ENCODE peak calls at places on chromosome 7, in eight cellular contexts. One of them, this sample, is unnamed.

GRCh38 chr7:151175793-151176311 is 8.4 kb upstream of the GBX1 start:
- DNase-seq in CD8-positive, alpha-beta memory T cell: no peak
- DNase-seq in hepatocyte: no peak
- DNase-seq in fibroblast of pulmonary artery: no peak
- DNase-seq in CD8-positive, alpha-beta T cell: no peak
- DNase-seq in choroid plexus epithelial cell: no peak
- DNase-seq in HFF-Myc: no peak
- DNase-seq in neuronal stem cell: no peak
- DNase-seq in this sample: no peak

GRCh38 chr7:103609778-103610177 is 163.8 kb upstream of the SLC26A5 start:
- DNase-seq in CD8-positive, alpha-beta memory T cell: no peak
- DNase-seq in hepatocyte: no peak
- DNase-seq in fibroblast of pulmonary artery: no peak
- DNase-seq in CD8-positive, alpha-beta T cell: no peak
- DNase-seq in choroid plexus epithelial cell: no peak
- DNase-seq in HFF-Myc: no peak
- DNase-seq in neuronal stem cell: no peak
- DNase-seq in this sample: no peak

GRCh38 chr7:101017099-101017777 is 2.6 kb upstream of the MUC17 start:
- DNase-seq in CD8-positive, alpha-beta memory T cell: peak
- DNase-seq in hepatocyte: peak
- DNase-seq in fibroblast of pulmonary artery: peak
- DNase-seq in CD8-positive, alpha-beta T cell: peak
- DNase-seq in choroid plexus epithelial cell: peak
- DNase-seq in HFF-Myc: peak
- DNase-seq in neuronal stem cell: peak
- DNase-seq in this sample: peak

GRCh38 chr7:47180268-47180826 is 401.6 kb downstream of the TNS3 start:
- DNase-seq in CD8-positive, alpha-beta memory T cell: no peak
- DNase-seq in hepatocyte: peak
- DNase-seq in fibroblast of pulmonary artery: peak
- DNase-seq in CD8-positive, alpha-beta T cell: no peak
- DNase-seq in choroid plexus epithelial cell: peak
- DNase-seq in HFF-Myc: peak
- DNase-seq in neuronal stem cell: peak
- DNase-seq in this sample: peak

GRCh38 chr7:12582362-12582761 is 11.8 kb downstream of the SCIN start:
- DNase-seq in CD8-positive, alpha-beta memory T cell: no peak
- DNase-seq in hepatocyte: no peak
- DNase-seq in fibroblast of pulmonary artery: no peak
- DNase-seq in CD8-positive, alpha-beta T cell: no peak
- DNase-seq in choroid plexus epithelial cell: no peak
- DNase-seq in HFF-Myc: no peak
- DNase-seq in neuronal stem cell: no peak
- DNase-seq in this sample: no peak

GRCh38 chr7:105782391-105783063 is 93.9 kb downstream of the ATXN7L1 start:
- DNase-seq in CD8-positive, alpha-beta memory T cell: no peak
- DNase-seq in hepatocyte: no peak
- DNase-seq in fibroblast of pulmonary artery: peak
- DNase-seq in CD8-positive, alpha-beta T cell: no peak
- DNase-seq in choroid plexus epithelial cell: peak
- DNase-seq in HFF-Myc: peak
- DNase-seq in neuronal stem cell: no peak
- DNase-seq in this sample: no peak

GRCh38 chr7:112572669-112573301 is 92.0 kb downstream of the LSMEM1 start:
- DNase-seq in CD8-positive, alpha-beta memory T cell: no peak
- DNase-seq in hepatocyte: peak
- DNase-seq in fibroblast of pulmonary artery: no peak
- DNase-seq in CD8-positive, alpha-beta T cell: no peak
- DNase-seq in choroid plexus epithelial cell: no peak
- DNase-seq in HFF-Myc: no peak
- DNase-seq in neuronal stem cell: no peak
- DNase-seq in this sample: peak

GRCh38 chr7:18555120-18555519 is 59.6 kb downstream of the HDAC9 start:
- DNase-seq in CD8-positive, alpha-beta memory T cell: no peak
- DNase-seq in hepatocyte: no peak
- DNase-seq in fibroblast of pulmonary artery: peak
- DNase-seq in CD8-positive, alpha-beta T cell: no peak
- DNase-seq in choroid plexus epithelial cell: peak
- DNase-seq in HFF-Myc: no peak
- DNase-seq in neuronal stem cell: no peak
- DNase-seq in this sample: no peak

GRCh38 chr7:7274782-7275181 is 92.4 kb downstream of the C1GALT1 start:
- DNase-seq in CD8-positive, alpha-beta memory T cell: no peak
- DNase-seq in hepatocyte: no peak
- DNase-seq in fibroblast of pulmonary artery: no peak
- DNase-seq in CD8-positive, alpha-beta T cell: no peak
- DNase-seq in choroid plexus epithelial cell: peak
- DNase-seq in HFF-Myc: no peak
- DNase-seq in neuronal stem cell: no peak
- DNase-seq in this sample: no peak

GRCh38 chr7:38154274-38154673 is 23.8 kb upstream of the STARD3NL start:
- DNase-seq in CD8-positive, alpha-beta memory T cell: no peak
- DNase-seq in hepatocyte: no peak
- DNase-seq in fibroblast of pulmonary artery: no peak
- DNase-seq in CD8-positive, alpha-beta T cell: no peak
- DNase-seq in choroid plexus epithelial cell: no peak
- DNase-seq in HFF-Myc: no peak
- DNase-seq in neuronal stem cell: no peak
- DNase-seq in this sample: no peak
- H3K4me3 ChIP-seq in CD8-positive, alpha-beta memory T cell: no peak
- H3K4me3 ChIP-seq in hepatocyte: no peak
- H3K4me3 ChIP-seq in fibroblast of pulmonary artery: no peak
- H3K4me3 ChIP-seq in CD8-positive, alpha-beta T cell: no peak
- H3K4me3 ChIP-seq in choroid plexus epithelial cell: no peak
- H3K4me3 ChIP-seq in HFF-Myc: no peak
- H3K4me3 ChIP-seq in neuronal stem cell: no peak
- H3K4me3 ChIP-seq in this sample: no peak

GRCh38 chr7:78179211-78179610 is 380.6 kb downstream of the PHTF2 start:
- DNase-seq in CD8-positive, alpha-beta memory T cell: no peak
- DNase-seq in hepatocyte: no peak
- DNase-seq in fibroblast of pulmonary artery: no peak
- DNase-seq in CD8-positive, alpha-beta T cell: no peak
- DNase-seq in choroid plexus epithelial cell: no peak
- DNase-seq in HFF-Myc: no peak
- DNase-seq in neuronal stem cell: no peak
- DNase-seq in this sample: no peak
- H3K4me3 ChIP-seq in CD8-positive, alpha-beta memory T cell: no peak
- H3K4me3 ChIP-seq in hepatocyte: no peak
- H3K4me3 ChIP-seq in fibroblast of pulmonary artery: no peak
- H3K4me3 ChIP-seq in CD8-positive, alpha-beta T cell: no peak
- H3K4me3 ChIP-seq in choroid plexus epithelial cell: no peak
- H3K4me3 ChIP-seq in HFF-Myc: no peak
- H3K4me3 ChIP-seq in neuronal stem cell: no peak
- H3K4me3 ChIP-seq in this sample: no peak

GRCh38 chr7:44881610-44882009 is 3.7 kb downstream of the PURB start:
- DNase-seq in CD8-positive, alpha-beta memory T cell: no peak
- DNase-seq in hepatocyte: no peak
- DNase-seq in fibroblast of pulmonary artery: peak
- DNase-seq in CD8-positive, alpha-beta T cell: no peak
- DNase-seq in choroid plexus epithelial cell: peak
- DNase-seq in HFF-Myc: peak
- DNase-seq in neuronal stem cell: no peak
- DNase-seq in this sample: no peak
- H3K4me3 ChIP-seq in CD8-positive, alpha-beta memory T cell: peak
- H3K4me3 ChIP-seq in hepatocyte: peak
- H3K4me3 ChIP-seq in fibroblast of pulmonary artery: peak
- H3K4me3 ChIP-seq in CD8-positive, alpha-beta T cell: no peak
- H3K4me3 ChIP-seq in choroid plexus epithelial cell: peak
- H3K4me3 ChIP-seq in HFF-Myc: peak
- H3K4me3 ChIP-seq in neuronal stem cell: no peak
- H3K4me3 ChIP-seq in this sample: no peak

GRCh38 chr7:134669388-134669787 is 22.7 kb downstream of the BPGM start:
- DNase-seq in CD8-positive, alpha-beta memory T cell: no peak
- DNase-seq in hepatocyte: no peak
- DNase-seq in fibroblast of pulmonary artery: no peak
- DNase-seq in CD8-positive, alpha-beta T cell: no peak
- DNase-seq in choroid plexus epithelial cell: no peak
- DNase-seq in HFF-Myc: no peak
- DNase-seq in neuronal stem cell: no peak
- DNase-seq in this sample: no peak
- H3K4me3 ChIP-seq in CD8-positive, alpha-beta memory T cell: peak
- H3K4me3 ChIP-seq in hepatocyte: no peak
- H3K4me3 ChIP-seq in fibroblast of pulmonary artery: no peak
- H3K4me3 ChIP-seq in CD8-positive, alpha-beta T cell: no peak
- H3K4me3 ChIP-seq in choroid plexus epithelial cell: no peak
- H3K4me3 ChIP-seq in HFF-Myc: no peak
- H3K4me3 ChIP-seq in neuronal stem cell: no peak
- H3K4me3 ChIP-seq in this sample: no peak

DNA sequence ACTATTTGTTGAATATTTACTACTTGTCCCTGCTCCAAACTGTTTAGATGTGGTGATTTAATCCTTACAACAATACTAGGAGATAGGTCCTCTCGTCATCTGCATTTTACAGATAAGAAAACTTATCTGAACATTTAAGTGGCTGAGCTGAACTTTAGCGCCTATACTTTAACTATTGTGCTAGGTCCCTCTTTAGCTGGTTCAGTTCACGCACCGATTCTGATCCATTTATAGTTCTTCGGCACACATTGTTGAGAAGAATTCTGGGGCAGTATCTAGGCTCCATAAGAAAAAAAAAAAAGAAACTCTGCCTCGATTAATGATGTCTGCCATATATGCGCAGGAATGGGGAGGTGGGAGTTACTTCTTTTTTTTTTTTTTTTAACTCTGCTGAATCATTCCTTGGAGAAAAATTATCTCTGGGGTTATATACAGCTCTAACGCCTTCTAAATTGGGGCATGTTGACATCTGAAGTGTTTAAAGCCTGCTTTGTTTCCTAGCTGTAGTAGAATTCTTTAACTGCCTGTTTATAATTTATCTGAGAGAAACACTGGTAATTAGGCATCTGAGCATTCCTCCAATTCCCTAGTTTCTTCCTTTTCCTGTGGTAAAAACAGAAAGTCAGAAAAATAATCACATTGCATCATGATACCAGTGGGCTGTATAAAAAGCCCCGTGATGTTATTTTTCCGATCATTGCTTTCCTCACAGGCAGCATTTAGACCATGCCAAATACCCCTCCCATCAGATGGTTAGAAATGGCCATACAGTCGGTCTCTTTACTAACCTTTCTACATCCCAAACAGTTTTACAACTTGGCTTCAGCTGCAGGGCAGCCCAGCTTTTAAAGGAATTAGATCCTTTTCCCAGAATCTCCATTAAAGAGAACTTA is 98.5 kb upstream of the KDM7A start:
- DNase-seq in CD8-positive, alpha-beta memory T cell: no peak
- DNase-seq in hepatocyte: peak
- DNase-seq in fibroblast of pulmonary artery: peak
- DNase-seq in CD8-positive, alpha-beta T cell: no peak
- DNase-seq in choroid plexus epithelial cell: peak
- DNase-seq in HFF-Myc: no peak
- DNase-seq in neuronal stem cell: no peak
- DNase-seq in this sample: no peak
- H3K4me3 ChIP-seq in CD8-positive, alpha-beta memory T cell: no peak
- H3K4me3 ChIP-seq in hepatocyte: no peak
- H3K4me3 ChIP-seq in fibroblast of pulmonary artery: no peak
- H3K4me3 ChIP-seq in CD8-positive, alpha-beta T cell: no peak
- H3K4me3 ChIP-seq in choroid plexus epithelial cell: no peak
- H3K4me3 ChIP-seq in HFF-Myc: no peak
- H3K4me3 ChIP-seq in neuronal stem cell: no peak
- H3K4me3 ChIP-seq in this sample: no peak

DNA sequence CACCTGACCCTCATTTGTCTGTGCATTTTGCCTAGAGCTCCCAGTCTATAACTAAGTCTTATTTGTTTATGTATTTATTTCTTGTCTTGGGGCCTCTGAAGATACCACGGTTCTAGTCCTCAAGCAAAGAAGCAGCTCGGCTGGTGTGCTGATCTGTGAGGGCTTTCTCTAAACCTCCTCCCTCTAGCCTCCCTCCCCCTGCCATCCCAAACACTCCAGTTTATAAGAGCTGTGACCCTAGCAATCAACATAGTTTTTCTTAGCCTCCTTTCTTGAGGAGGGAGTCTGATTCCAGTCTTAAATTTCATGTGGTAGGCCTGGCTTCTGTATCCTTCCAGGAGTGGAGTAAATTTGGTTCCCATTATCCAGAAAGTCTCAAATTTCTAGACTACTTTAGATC is 15.8 kb upstream of the NDUFA5 start:
- DNase-seq in CD8-positive, alpha-beta memory T cell: no peak
- DNase-seq in hepatocyte: no peak
- DNase-seq in fibroblast of pulmonary artery: no peak
- DNase-seq in CD8-positive, alpha-beta T cell: no peak
- DNase-seq in choroid plexus epithelial cell: no peak
- DNase-seq in HFF-Myc: no peak
- DNase-seq in neuronal stem cell: no peak
- DNase-seq in this sample: no peak
- H3K4me3 ChIP-seq in CD8-positive, alpha-beta memory T cell: no peak
- H3K4me3 ChIP-seq in hepatocyte: no peak
- H3K4me3 ChIP-seq in fibroblast of pulmonary artery: no peak
- H3K4me3 ChIP-seq in CD8-positive, alpha-beta T cell: no peak
- H3K4me3 ChIP-seq in choroid plexus epithelial cell: no peak
- H3K4me3 ChIP-seq in HFF-Myc: no peak
- H3K4me3 ChIP-seq in neuronal stem cell: no peak
- H3K4me3 ChIP-seq in this sample: no peak

This sample was measured in Jurkat, Clone E6-1.